ENCODE peak calls at places on chromosomes 7 and 10, in seven cellular contexts. One of them, this sample, is unnamed.
A peak's percentile ranks its signal among the peaks of the same experiment; 100 is the strongest.

GRCh38 chr10:52740913-52741675 is 31.5 kb downstream of the MBL2 start:
- DNase-seq in stomach: peak; percentile 55
- DNase-seq in tibial artery: no peak
- DNase-seq in uterus: no peak
- DNase-seq in PC-9: peak; percentile 39
- DNase-seq in heart right ventricle: no peak
- DNase-seq in Peyer's patch: no peak
- DNase-seq in this sample: peak; percentile 76

GRCh38 chr7:43511769-43512515 is 71.0 kb upstream of the STK17A start:
- DNase-seq in Peyer's patch: no peak
- DNase-seq in stomach: no peak
- DNase-seq in tibial artery: no peak
- DNase-seq in PC-9: no peak
- DNase-seq in heart right ventricle: no peak
- DNase-seq in uterus: no peak
- DNase-seq in this sample: no peak

GRCh38 chr10:69446650-69447151 is 4.6 kb upstream of the TSPAN15 start:
- DNase-seq in PC-9: peak; percentile 66
- DNase-seq in tibial artery: no peak
- DNase-seq in heart right ventricle: no peak
- DNase-seq in uterus: no peak
- DNase-seq in Peyer's patch: no peak
- DNase-seq in stomach: no peak
- DNase-seq in this sample: no peak

GRCh38 chr10:80461208-80462183 is 7.4 kb downstream of the TSPAN14 start:
- DNase-seq in stomach: no peak
- DNase-seq in PC-9: no peak
- DNase-seq in uterus: no peak
- DNase-seq in tibial artery: no peak
- DNase-seq in Peyer's patch: no peak
- DNase-seq in heart right ventricle: no peak
- DNase-seq in this sample: no peak

GRCh38 chr7:18829101-18829486 is 288.3 kb downstream of the TWIST1 start:
- DNase-seq in Peyer's patch: no peak
- DNase-seq in PC-9: no peak
- DNase-seq in heart right ventricle: no peak
- DNase-seq in uterus: no peak
- DNase-seq in stomach: no peak
- DNase-seq in tibial artery: no peak
- DNase-seq in this sample: no peak

GRCh38 chr7:121385800-121386179 is 10.3 kb downstream of the FAM3C start:
- DNase-seq in heart right ventricle: no peak
- DNase-seq in PC-9: no peak
- DNase-seq in tibial artery: no peak
- DNase-seq in uterus: no peak
- DNase-seq in stomach: no peak
- DNase-seq in Peyer's patch: no peak
- DNase-seq in this sample: no peak

GRCh38 chr10:119253433-119254174 is 46.2 kb downstream of the GRK5 start:
- DNase-seq in uterus: peak; percentile 89
- DNase-seq in heart right ventricle: peak; percentile 73
- DNase-seq in tibial artery: peak; percentile 95
- DNase-seq in stomach: no peak
- DNase-seq in Peyer's patch: no peak
- DNase-seq in PC-9: peak; percentile 73
- DNase-seq in this sample: peak; percentile 65

GRCh38 chr10:131196176-131196885 is 115.2 kb downstream of the TCERG1L start:
- DNase-seq in Peyer's patch: no peak
- DNase-seq in uterus: no peak
- DNase-seq in tibial artery: peak; percentile 43
- DNase-seq in stomach: peak; percentile 17
- DNase-seq in heart right ventricle: no peak
- DNase-seq in PC-9: no peak
- DNase-seq in this sample: no peak

GRCh38 chr7:7323352-7323751 is 141.0 kb downstream of the C1GALT1 start:
- DNase-seq in uterus: no peak
- DNase-seq in Peyer's patch: no peak
- DNase-seq in stomach: no peak
- DNase-seq in heart right ventricle: no peak
- DNase-seq in tibial artery: no peak
- DNase-seq in PC-9: no peak
- DNase-seq in this sample: no peak

GRCh38 chr10:2985729-2986232 is 81.6 kb upstream of the PFKP start:
- DNase-seq in heart right ventricle: no peak
- DNase-seq in tibial artery: no peak
- DNase-seq in stomach: peak; percentile 56
- DNase-seq in Peyer's patch: no peak
- DNase-seq in PC-9: peak; percentile 63
- DNase-seq in uterus: no peak
- DNase-seq in this sample: no peak

GRCh38 chr7:587769-588168 is 68.1 kb upstream of the PDGFA start:
- DNase-seq in heart right ventricle: peak; percentile 48
- DNase-seq in tibial artery: peak; percentile 91
- DNase-seq in stomach: no peak
- DNase-seq in uterus: no peak
- DNase-seq in PC-9: no peak
- DNase-seq in Peyer's patch: no peak
- DNase-seq in this sample: no peak

GRCh38 chr7:96837583-96837982 is 127.9 kb upstream of the SEM1 start:
- DNase-seq in Peyer's patch: no peak
- DNase-seq in stomach: no peak
- DNase-seq in heart right ventricle: no peak
- DNase-seq in uterus: no peak
- DNase-seq in tibial artery: no peak
- DNase-seq in PC-9: no peak
- DNase-seq in this sample: no peak

GRCh38 chr7:72413290-72413689 is 1.2 kb upstream of the CALN1 start:
- DNase-seq in Peyer's patch: no peak
- DNase-seq in PC-9: no peak
- DNase-seq in uterus: no peak
- DNase-seq in stomach: no peak
- DNase-seq in heart right ventricle: no peak
- DNase-seq in tibial artery: no peak
- DNase-seq in this sample: no peak

GRCh38 chr10:22133640-22134624 is 83.9 kb downstream of the EBLN1 start:
- DNase-seq in PC-9: no peak
- DNase-seq in uterus: no peak
- DNase-seq in tibial artery: no peak
- DNase-seq in heart right ventricle: peak; percentile 21
- DNase-seq in stomach: no peak
- DNase-seq in Peyer's patch: no peak
- DNase-seq in this sample: no peak

GRCh38 chr7:77540402-77540822 is 3.3 kb downstream of the PTPN12 start:
- DNase-seq in Peyer's patch: no peak
- DNase-seq in tibial artery: no peak
- DNase-seq in uterus: no peak
- DNase-seq in heart right ventricle: no peak
- DNase-seq in PC-9: no peak
- DNase-seq in stomach: no peak
- DNase-seq in this sample: no peak
- H3K27ac ChIP-seq in Peyer's patch: no peak overlapping the region
- H3K27ac ChIP-seq in tibial artery: no peak overlapping the region
- H3K27ac ChIP-seq in uterus: no peak overlapping the region
- H3K27ac ChIP-seq in heart right ventricle: peak overlapping the region; percentile 99
- H3K27ac ChIP-seq in PC-9: peak overlapping the region; percentile 96
- H3K27ac ChIP-seq in stomach: no peak overlapping the region
- H3K27ac ChIP-seq in this sample: no peak overlapping the region

DNA sequence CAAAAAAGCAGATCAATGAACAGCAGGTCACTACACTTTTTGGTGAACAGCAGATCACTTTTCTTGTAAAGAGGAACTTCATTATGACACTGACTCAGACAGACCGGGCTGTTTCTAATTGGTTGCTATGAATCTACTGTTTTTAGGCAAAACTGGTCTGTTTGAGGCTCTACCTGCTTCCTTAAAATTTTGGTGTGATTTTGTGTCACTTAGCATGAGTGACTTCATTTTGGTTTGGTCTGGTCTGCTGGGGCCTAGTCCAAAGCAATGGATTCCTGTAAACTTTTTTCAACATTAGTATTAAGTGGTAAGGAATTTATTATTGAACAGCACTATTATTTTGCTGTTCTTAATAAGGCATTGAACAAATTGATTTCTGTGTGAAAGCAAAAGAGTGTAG is 41.8 kb upstream of the C10orf71 start:
- DNase-seq in Peyer's patch: no peak
- DNase-seq in heart right ventricle: no peak
- DNase-seq in tibial artery: no peak
- DNase-seq in stomach: no peak
- DNase-seq in uterus: no peak
- DNase-seq in PC-9: no peak
- DNase-seq in this sample: no peak
- H3K27ac ChIP-seq in Peyer's patch: no peak overlapping the region
- H3K27ac ChIP-seq in heart right ventricle: no peak overlapping the region
- H3K27ac ChIP-seq in tibial artery: no peak overlapping the region
- H3K27ac ChIP-seq in stomach: no peak overlapping the region
- H3K27ac ChIP-seq in uterus: no peak overlapping the region
- H3K27ac ChIP-seq in PC-9: no peak overlapping the region
- H3K27ac ChIP-seq in this sample: no peak overlapping the region

DNA sequence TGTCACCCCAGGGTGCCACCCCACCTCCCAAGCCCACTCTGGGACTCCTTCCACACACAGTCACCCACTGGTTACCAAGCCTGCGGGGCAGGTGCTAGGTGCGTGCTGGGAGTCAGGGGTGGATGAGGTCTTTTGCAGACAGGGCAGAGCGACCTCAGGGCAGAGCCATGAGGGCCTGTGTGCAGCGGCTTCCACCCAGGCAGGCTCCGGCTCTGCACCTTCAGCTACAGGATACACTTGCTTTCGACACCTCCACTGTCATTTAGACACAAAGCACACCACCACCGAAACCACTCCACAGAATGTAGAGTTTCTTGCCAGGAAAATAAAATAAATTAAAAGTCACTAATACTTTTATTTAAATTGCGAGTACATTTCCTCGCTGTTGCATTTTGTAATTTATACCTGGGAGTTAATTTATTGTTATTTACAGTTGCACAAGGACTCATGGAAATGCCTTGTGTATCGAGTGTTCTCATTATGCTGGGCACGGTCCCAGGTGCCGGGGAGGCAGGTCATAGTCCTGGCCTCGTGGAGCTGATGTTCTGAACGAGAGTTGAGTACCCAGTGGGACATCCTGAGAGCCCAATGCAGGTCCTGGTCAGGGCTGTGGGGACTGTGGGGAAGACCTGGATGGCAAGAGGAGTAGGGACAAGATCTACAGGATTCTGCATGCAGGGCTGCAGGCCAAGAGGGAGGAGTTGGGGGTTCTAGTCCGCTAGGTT is 127.8 kb downstream of the CUX1 start:
- DNase-seq in PC-9: no peak
- DNase-seq in stomach: no peak
- DNase-seq in Peyer's patch: no peak
- DNase-seq in uterus: peak; percentile 73
- DNase-seq in heart right ventricle: no peak
- DNase-seq in tibial artery: no peak
- DNase-seq in this sample: no peak
- H3K27ac ChIP-seq in PC-9: no peak overlapping the region
- H3K27ac ChIP-seq in stomach: no peak overlapping the region
- H3K27ac ChIP-seq in Peyer's patch: no peak overlapping the region
- H3K27ac ChIP-seq in uterus: peak overlapping the region; percentile 88
- H3K27ac ChIP-seq in heart right ventricle: peak overlapping the region; percentile 1
- H3K27ac ChIP-seq in tibial artery: no peak overlapping the region
- H3K27ac ChIP-seq in this sample: no peak overlapping the region

GRCh38 chr10:45437587-45438456 is 63.8 kb downstream of the ALOX5 start:
- DNase-seq in stomach: no peak
- DNase-seq in heart right ventricle: no peak
- DNase-seq in PC-9: no peak
- DNase-seq in tibial artery: no peak
- DNase-seq in uterus: no peak
- DNase-seq in Peyer's patch: peak; percentile 16
- DNase-seq in this sample: no peak
- H3K27ac ChIP-seq in stomach: no peak overlapping the region
- H3K27ac ChIP-seq in heart right ventricle: no peak overlapping the region
- H3K27ac ChIP-seq in PC-9: no peak overlapping the region
- H3K27ac ChIP-seq in tibial artery: no peak overlapping the region
- H3K27ac ChIP-seq in uterus: no peak overlapping the region
- H3K27ac ChIP-seq in Peyer's patch: no peak overlapping the region
- H3K27ac ChIP-seq in this sample: no peak overlapping the region

This sample was measured in testis.